ENCODE peak calls at places on chromosome 21, in nine cellular contexts. One of them, this sample, is unnamed. For H3K4me1, the result is how much of the 10 kb centered on the place peaks cover.

GRCh38 chr21:33761104-33762036 is 119.1 kb downstream of the ITSN1 start:
- DNase-seq in neural progenitor cell: no peak
- DNase-seq in GM12878: no peak
- DNase-seq in K562: peak
- DNase-seq in HepG2: peak
- DNase-seq in H1: no peak
- DNase-seq in PC-9: peak
- DNase-seq in GM23338: no peak
- DNase-seq in astrocyte: peak
- DNase-seq in this sample: peak

GRCh38 chr21:27582946-27583270 is 616.0 kb upstream of the ADAMTS5 start:
- DNase-seq in GM23338: no peak
- DNase-seq in HepG2: no peak
- DNase-seq in astrocyte: peak
- DNase-seq in PC-9: no peak
- DNase-seq in K562: no peak
- DNase-seq in H1: no peak
- DNase-seq in GM12878: no peak
- DNase-seq in neural progenitor cell: no peak
- DNase-seq in this sample: peak

GRCh38 chr21:45996311-45997204 is 15.0 kb downstream of the COL6A1 start:
- DNase-seq in GM23338: no peak
- DNase-seq in GM12878: no peak
- DNase-seq in H1: no peak
- DNase-seq in astrocyte: no peak
- DNase-seq in HepG2: no peak
- DNase-seq in K562: no peak
- DNase-seq in PC-9: no peak
- DNase-seq in neural progenitor cell: no peak
- DNase-seq in this sample: peak

GRCh38 chr21:25670726-25671125 is 31.7 kb downstream of the JAM2 start:
- DNase-seq in astrocyte: peak
- DNase-seq in K562: no peak
- DNase-seq in HepG2: no peak
- DNase-seq in neural progenitor cell: no peak
- DNase-seq in GM23338: no peak
- DNase-seq in H1: no peak
- DNase-seq in GM12878: no peak
- DNase-seq in PC-9: no peak
- DNase-seq in this sample: peak

GRCh38 chr21:34640858-34641257 is 25.9 kb upstream of the RCAN1 start:
- DNase-seq in HepG2: no peak
- DNase-seq in PC-9: no peak
- DNase-seq in neural progenitor cell: no peak
- DNase-seq in GM23338: no peak
- DNase-seq in GM12878: no peak
- DNase-seq in H1: no peak
- DNase-seq in K562: no peak
- DNase-seq in astrocyte: peak
- DNase-seq in this sample: peak

GRCh38 chr21:33552093-33552998 is 9.5 kb downstream of the SON start:
- DNase-seq in HepG2: no peak
- DNase-seq in K562: no peak
- DNase-seq in GM12878: no peak
- DNase-seq in neural progenitor cell: no peak
- DNase-seq in PC-9: no peak
- DNase-seq in astrocyte: no peak
- DNase-seq in H1: no peak
- DNase-seq in GM23338: no peak
- DNase-seq in this sample: peak

GRCh38 chr21:29219165-29219770 is 79.5 kb upstream of the BACH1 start:
- DNase-seq in GM12878: no peak
- DNase-seq in GM23338: no peak
- DNase-seq in HepG2: no peak
- DNase-seq in neural progenitor cell: no peak
- DNase-seq in K562: no peak
- DNase-seq in H1: no peak
- DNase-seq in PC-9: no peak
- DNase-seq in astrocyte: no peak
- DNase-seq in this sample: no peak

GRCh38 chr21:16911166-16911607 is 601.7 kb upstream of the CXADR start:
- DNase-seq in HepG2: no peak
- DNase-seq in PC-9: no peak
- DNase-seq in H1: no peak
- DNase-seq in astrocyte: no peak
- DNase-seq in K562: no peak
- DNase-seq in GM12878: no peak
- DNase-seq in neural progenitor cell: no peak
- DNase-seq in GM23338: no peak
- DNase-seq in this sample: no peak

GRCh38 chr21:25005388-25005787 is 601.9 kb downstream of the MRPL39 start:
- DNase-seq in astrocyte: peak
- DNase-seq in H1: no peak
- DNase-seq in GM12878: no peak
- DNase-seq in PC-9: no peak
- DNase-seq in HepG2: no peak
- DNase-seq in K562: no peak
- DNase-seq in GM23338: no peak
- DNase-seq in neural progenitor cell: no peak
- DNase-seq in this sample: peak

GRCh38 chr21:9755611-9756010 is 765.8 kb upstream of the TPTE start:
- DNase-seq in neural progenitor cell: no peak
- DNase-seq in GM12878: no peak
- DNase-seq in K562: no peak
- DNase-seq in PC-9: no peak
- DNase-seq in H1: no peak
- DNase-seq in HepG2: no peak
- DNase-seq in astrocyte: no peak
- DNase-seq in GM23338: no peak
- DNase-seq in this sample: no peak

GRCh38 chr21:15397258-15397657 is 332.5 kb upstream of the NRIP1 start:
- DNase-seq in H1: no peak
- DNase-seq in GM23338: no peak
- DNase-seq in neural progenitor cell: no peak
- DNase-seq in GM12878: no peak
- DNase-seq in astrocyte: no peak
- DNase-seq in PC-9: no peak
- DNase-seq in K562: no peak
- DNase-seq in HepG2: peak
- DNase-seq in this sample: no peak

GRCh38 chr21:26112979-26113378 is 57.6 kb downstream of the APP start:
- DNase-seq in H1: no peak
- DNase-seq in PC-9: no peak
- DNase-seq in neural progenitor cell: no peak
- DNase-seq in GM23338: no peak
- DNase-seq in GM12878: no peak
- DNase-seq in K562: no peak
- DNase-seq in astrocyte: no peak
- DNase-seq in HepG2: no peak
- DNase-seq in this sample: no peak

GRCh38 chr21:25953659-25954058 is 216.9 kb downstream of the APP start:
- DNase-seq in neural progenitor cell: no peak
- DNase-seq in K562: no peak
- DNase-seq in GM12878: no peak
- DNase-seq in HepG2: no peak
- DNase-seq in GM23338: no peak
- DNase-seq in astrocyte: no peak
- DNase-seq in PC-9: no peak
- DNase-seq in H1: no peak
- DNase-seq in this sample: no peak

GRCh38 chr21:15520811-15521643 is 208.8 kb upstream of the USP25 start:
- DNase-seq in astrocyte: no peak
- DNase-seq in neural progenitor cell: peak
- DNase-seq in K562: peak
- DNase-seq in PC-9: no peak
- DNase-seq in HepG2: peak
- DNase-seq in GM23338: peak
- DNase-seq in H1: no peak
- DNase-seq in GM12878: no peak
- DNase-seq in this sample: peak

GRCh38 chr21:29716753-29717152 is 223.0 kb downstream of the GRIK1 start:
- DNase-seq in K562: no peak
- DNase-seq in HepG2: no peak
- DNase-seq in PC-9: no peak
- DNase-seq in astrocyte: no peak
- DNase-seq in GM12878: no peak
- DNase-seq in H1: no peak
- DNase-seq in neural progenitor cell: no peak
- DNase-seq in GM23338: no peak
- DNase-seq in this sample: no peak

GRCh38 chr21:16554522-16554921 is 824.7 kb downstream of the USP25 start:
- DNase-seq in GM23338: no peak
- DNase-seq in GM12878: no peak
- DNase-seq in neural progenitor cell: no peak
- DNase-seq in astrocyte: no peak
- DNase-seq in PC-9: no peak
- DNase-seq in K562: no peak
- DNase-seq in HepG2: no peak
- DNase-seq in H1: no peak
- DNase-seq in this sample: no peak

GRCh38 chr21:40754466-40754865 is 92.5 kb downstream of the DSCAM start:
- DNase-seq in astrocyte: no peak
- DNase-seq in PC-9: no peak
- DNase-seq in neural progenitor cell: no peak
- DNase-seq in K562: no peak
- DNase-seq in GM12878: no peak
- DNase-seq in H1: no peak
- DNase-seq in HepG2: no peak
- DNase-seq in GM23338: no peak
- DNase-seq in this sample: no peak

GRCh38 chr21:21897275-21897883 is 899.2 kb downstream of the NCAM2 start:
- DNase-seq in GM12878: no peak
- DNase-seq in astrocyte: peak
- DNase-seq in neural progenitor cell: no peak
- DNase-seq in H1: no peak
- DNase-seq in HepG2: no peak
- DNase-seq in GM23338: no peak
- DNase-seq in K562: no peak
- DNase-seq in PC-9: no peak
- DNase-seq in this sample: peak

GRCh38 chr21:30680586-30680985 is 37.9 kb downstream of the KRTAP20-3 start:
- DNase-seq in astrocyte: no peak
- DNase-seq in GM12878: no peak
- DNase-seq in PC-9: no peak
- DNase-seq in GM23338: no peak
- DNase-seq in H1: no peak
- DNase-seq in HepG2: no peak
- DNase-seq in neural progenitor cell: no peak
- DNase-seq in K562: no peak
- DNase-seq in this sample: no peak

GRCh38 chr21:41210405-41211040 is 42.6 kb downstream of the BACE2 start:
- DNase-seq in K562: no peak
- DNase-seq in PC-9: no peak
- DNase-seq in astrocyte: peak
- DNase-seq in GM12878: no peak
- DNase-seq in HepG2: no peak
- DNase-seq in H1: no peak
- DNase-seq in neural progenitor cell: peak
- DNase-seq in GM23338: peak
- DNase-seq in this sample: no peak

GRCh38 chr21:27258222-27258621 is 291.3 kb upstream of the ADAMTS5 start:
- DNase-seq in HepG2: no peak
- DNase-seq in astrocyte: no peak
- DNase-seq in GM23338: no peak
- DNase-seq in K562: no peak
- DNase-seq in H1: no peak
- DNase-seq in PC-9: no peak
- DNase-seq in GM12878: no peak
- DNase-seq in neural progenitor cell: no peak
- DNase-seq in this sample: no peak

DNA sequence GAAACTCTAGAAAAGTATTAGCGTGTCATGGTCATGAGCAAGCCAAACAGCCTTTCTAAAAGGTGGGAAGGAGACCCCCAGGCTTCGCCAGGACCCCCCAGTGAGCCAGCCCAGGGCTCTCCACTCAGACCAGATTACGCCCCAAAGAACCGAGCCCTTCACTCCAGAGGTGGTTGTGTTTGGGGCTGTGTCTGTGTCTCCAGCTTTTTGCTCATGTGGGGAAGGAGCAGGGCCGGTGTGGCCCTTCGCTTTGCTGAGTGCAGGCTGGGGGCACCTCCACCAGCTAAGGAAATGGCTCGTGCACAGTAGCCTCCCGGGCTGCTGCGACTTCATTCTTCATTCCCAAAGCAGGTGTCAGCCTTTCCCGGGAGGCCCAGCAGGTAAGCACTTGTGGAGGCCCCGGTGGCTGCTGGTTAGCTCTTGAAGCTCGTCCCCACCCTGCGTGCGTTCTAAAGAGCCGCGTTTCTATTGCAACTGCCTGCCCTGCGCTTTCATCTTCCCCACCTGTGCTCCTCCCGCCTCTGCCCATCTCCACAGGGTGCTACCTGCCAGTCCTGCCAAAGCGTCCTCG is 531 bp downstream of the TSPEAR start:
- DNase-seq in GM12878: no peak
- DNase-seq in H1: no peak
- DNase-seq in K562: no peak
- DNase-seq in neural progenitor cell: peak
- DNase-seq in GM23338: peak
- DNase-seq in PC-9: no peak
- DNase-seq in HepG2: no peak
- DNase-seq in astrocyte: no peak
- DNase-seq in this sample: no peak
- TF ChIP-seq EZH2 in GM12878: no peak
- TF ChIP-seq EZH2 in H1: peak
- TF ChIP-seq EZH2 in K562: no peak
- TF ChIP-seq EZH2 in neural progenitor cell: no peak
- TF ChIP-seq EZH2 in GM23338: no peak
- TF ChIP-seq EZH2 in PC-9: no peak
- TF ChIP-seq EZH2 in HepG2: no peak
- TF ChIP-seq EZH2 in astrocyte: peak
- TF ChIP-seq EZH2 in this sample: no peak

GRCh38 chr21:38286739-38287426 is 30.1 kb downstream of the KCNJ15 start:
- DNase-seq in HepG2: no peak
- DNase-seq in astrocyte: peak
- DNase-seq in PC-9: no peak
- DNase-seq in GM12878: no peak
- DNase-seq in neural progenitor cell: no peak
- DNase-seq in H1: no peak
- DNase-seq in GM23338: no peak
- DNase-seq in K562: no peak
- DNase-seq in this sample: no peak
- H3K4me1 ChIP-seq in HepG2: under half
- H3K4me1 ChIP-seq in astrocyte: under half
- H3K4me1 ChIP-seq in PC-9: under half
- H3K4me1 ChIP-seq in GM12878: under half
- H3K4me1 ChIP-seq in neural progenitor cell: under half
- H3K4me1 ChIP-seq in H1: under half
- H3K4me1 ChIP-seq in GM23338: under half
- H3K4me1 ChIP-seq in K562: under half
- H3K4me1 ChIP-seq in this sample: under half

GRCh38 chr21:36541721-36542139 is 61.8 kb upstream of the CLDN14 start:
- DNase-seq in PC-9: no peak
- DNase-seq in H1: no peak
- DNase-seq in HepG2: no peak
- DNase-seq in astrocyte: no peak
- DNase-seq in neural progenitor cell: no peak
- DNase-seq in GM23338: no peak
- DNase-seq in GM12878: no peak
- DNase-seq in K562: no peak
- DNase-seq in this sample: no peak
- TF ChIP-seq EZH2 in PC-9: no peak
- TF ChIP-seq EZH2 in H1: no peak
- TF ChIP-seq EZH2 in HepG2: no peak
- TF ChIP-seq EZH2 in astrocyte: no peak
- TF ChIP-seq EZH2 in neural progenitor cell: no peak
- TF ChIP-seq EZH2 in GM23338: no peak
- TF ChIP-seq EZH2 in GM12878: no peak
- TF ChIP-seq EZH2 in K562: no peak
- TF ChIP-seq EZH2 in this sample: no peak

GRCh38 chr21:35674895-35675470 is 385.3 kb downstream of the SETD4 start:
- DNase-seq in HepG2: no peak
- DNase-seq in astrocyte: no peak
- DNase-seq in K562: no peak
- DNase-seq in neural progenitor cell: no peak
- DNase-seq in H1: no peak
- DNase-seq in GM23338: peak
- DNase-seq in PC-9: no peak
- DNase-seq in GM12878: no peak
- DNase-seq in this sample: peak
- H3K4me1 ChIP-seq in HepG2: under half
- H3K4me1 ChIP-seq in astrocyte: under half
- H3K4me1 ChIP-seq in K562: under half
- H3K4me1 ChIP-seq in neural progenitor cell: under half
- H3K4me1 ChIP-seq in H1: under half
- H3K4me1 ChIP-seq in GM23338: under half
- H3K4me1 ChIP-seq in PC-9: under half
- H3K4me1 ChIP-seq in GM12878: under half
- H3K4me1 ChIP-seq in this sample: under half